ENCODE peak calls at places on chromosomes 13 and 19, in five cellular contexts. One of them, this sample, is unnamed.
A peak's percentile ranks its signal among the peaks of the same experiment; 100 is the strongest.

GRCh38 chr19:41000310-41000737 is 9.2 kb downstream of the CYP2B6 start:
- DNase-seq in Peyer's patch: peak; percentile 78
- DNase-seq in H9: no peak
- DNase-seq in heart right ventricle: no peak
- DNase-seq in CD4-positive, CD25-positive, alpha-beta regulatory T cell: no peak
- DNase-seq in this sample: no peak

GRCh38 chr13:99564389-99564788 is 63.1 kb downstream of the TM9SF2 start:
- DNase-seq in H9: no peak
- DNase-seq in Peyer's patch: no peak
- DNase-seq in CD4-positive, CD25-positive, alpha-beta regulatory T cell: no peak
- DNase-seq in heart right ventricle: no peak
- DNase-seq in this sample: no peak

GRCh38 chr13:80083516-80084085 is 257.3 kb downstream of the SPRY2 start:
- DNase-seq in heart right ventricle: no peak
- DNase-seq in H9: no peak
- DNase-seq in CD4-positive, CD25-positive, alpha-beta regulatory T cell: no peak
- DNase-seq in Peyer's patch: no peak
- DNase-seq in this sample: no peak

GRCh38 chr19:13978721-13979191 is 26.4 kb downstream of the DCAF15 start:
- DNase-seq in CD4-positive, CD25-positive, alpha-beta regulatory T cell: no peak
- DNase-seq in H9: no peak
- DNase-seq in Peyer's patch: no peak
- DNase-seq in heart right ventricle: no peak
- DNase-seq in this sample: peak; percentile 84

GRCh38 chr19:50518091-50519005 is 4.6 kb upstream of the ASPDH start:
- DNase-seq in Peyer's patch: no peak
- DNase-seq in H9: peak; percentile 69
- DNase-seq in heart right ventricle: no peak
- DNase-seq in CD4-positive, CD25-positive, alpha-beta regulatory T cell: no peak
- DNase-seq in this sample: no peak

GRCh38 chr13:88932950-88933349 is 1261.8 kb downstream of the SLITRK5 start:
- DNase-seq in heart right ventricle: no peak
- DNase-seq in CD4-positive, CD25-positive, alpha-beta regulatory T cell: no peak
- DNase-seq in H9: no peak
- DNase-seq in Peyer's patch: no peak
- DNase-seq in this sample: no peak

GRCh38 chr19:17957887-17958286 is 9.0 kb upstream of the KCNN1 start:
- DNase-seq in CD4-positive, CD25-positive, alpha-beta regulatory T cell: no peak
- DNase-seq in heart right ventricle: no peak
- DNase-seq in H9: no peak
- DNase-seq in Peyer's patch: no peak
- DNase-seq in this sample: no peak

GRCh38 chr19:52935434-52935833 is 12.2 kb upstream of the ZNF888 start:
- DNase-seq in heart right ventricle: no peak
- DNase-seq in CD4-positive, CD25-positive, alpha-beta regulatory T cell: no peak
- DNase-seq in H9: no peak
- DNase-seq in Peyer's patch: no peak
- DNase-seq in this sample: no peak

GRCh38 chr19:48351341-48351752 is 12.4 kb downstream of the TMEM143 start:
- DNase-seq in H9: peak; percentile 84
- DNase-seq in CD4-positive, CD25-positive, alpha-beta regulatory T cell: peak; percentile 59
- DNase-seq in heart right ventricle: peak; percentile 56
- DNase-seq in Peyer's patch: peak; percentile 90
- DNase-seq in this sample: peak; percentile 76

GRCh38 chr13:113406321-113407102 is 42.6 kb upstream of the GRTP1 start:
- DNase-seq in Peyer's patch: peak; percentile 26
- DNase-seq in H9: peak; percentile 22
- DNase-seq in CD4-positive, CD25-positive, alpha-beta regulatory T cell: no peak
- DNase-seq in heart right ventricle: no peak
- DNase-seq in this sample: peak; percentile 39

GRCh38 chr19:41588497-41589209 is 12.7 kb downstream of the CEACAM21 start:
- DNase-seq in Peyer's patch: no peak
- DNase-seq in H9: no peak
- DNase-seq in heart right ventricle: peak; percentile 31
- DNase-seq in CD4-positive, CD25-positive, alpha-beta regulatory T cell: no peak
- DNase-seq in this sample: no peak

GRCh38 chr13:59635591-59635990 is 528.1 kb downstream of the DIAPH3 start:
- DNase-seq in Peyer's patch: no peak
- DNase-seq in H9: no peak
- DNase-seq in heart right ventricle: no peak
- DNase-seq in CD4-positive, CD25-positive, alpha-beta regulatory T cell: no peak
- DNase-seq in this sample: no peak

GRCh38 chr19:32630338-32630737 is 44.6 kb downstream of the ANKRD27 start:
- DNase-seq in CD4-positive, CD25-positive, alpha-beta regulatory T cell: no peak
- DNase-seq in Peyer's patch: no peak
- DNase-seq in heart right ventricle: no peak
- DNase-seq in H9: peak; percentile 41
- DNase-seq in this sample: no peak

DNA sequence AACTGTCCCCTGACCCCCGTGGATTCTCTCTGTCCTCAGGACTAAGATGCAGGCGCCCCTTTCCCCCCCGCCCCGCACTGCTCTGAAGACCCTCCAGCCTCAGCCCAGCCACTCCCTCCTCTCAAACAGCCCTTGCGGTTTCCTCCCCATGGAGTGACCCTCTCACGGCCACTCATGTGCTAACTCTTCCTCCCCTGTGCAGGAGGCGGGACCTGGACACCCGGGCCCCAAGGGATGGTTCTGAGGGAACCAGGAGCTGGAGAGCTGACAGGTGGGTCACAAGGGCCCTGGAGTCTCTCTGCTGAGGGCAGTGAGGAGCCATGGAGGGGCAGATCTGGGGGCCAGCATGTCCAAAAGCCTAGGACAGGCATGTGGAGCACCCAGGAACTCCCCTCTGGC is 1.9 kb downstream of the ISOC2 start:
- DNase-seq in H9: no peak
- DNase-seq in CD4-positive, CD25-positive, alpha-beta regulatory T cell: no peak
- DNase-seq in heart right ventricle: no peak
- DNase-seq in Peyer's patch: no peak
- DNase-seq in this sample: no peak
- H3K27ac ChIP-seq in H9: no peak overlapping the region
- H3K27ac ChIP-seq in CD4-positive, CD25-positive, alpha-beta regulatory T cell: no peak overlapping the region
- H3K27ac ChIP-seq in heart right ventricle: peak overlapping the region; percentile 80
- H3K27ac ChIP-seq in Peyer's patch: peak overlapping the region; percentile 94
- H3K27ac ChIP-seq in this sample: no peak overlapping the region

GRCh38 chr19:44069415-44069814 is 2.5 kb upstream of the ZNF284 start:
- DNase-seq in heart right ventricle: no peak
- DNase-seq in H9: no peak
- DNase-seq in CD4-positive, CD25-positive, alpha-beta regulatory T cell: no peak
- DNase-seq in Peyer's patch: no peak
- DNase-seq in this sample: no peak
- H3K9me3 ChIP-seq in heart right ventricle: peaks cover 71% of the 10 kb centered on the region
- H3K9me3 ChIP-seq in H9: peaks cover 16% of the 10 kb centered on the region
- H3K9me3 ChIP-seq in CD4-positive, CD25-positive, alpha-beta regulatory T cell: peaks cover 35% of the 10 kb centered on the region
- H3K9me3 ChIP-seq in Peyer's patch: no peaks in the 10 kb centered on the region
- H3K9me3 ChIP-seq in this sample: peaks cover 19% of the 10 kb centered on the region

GRCh38 chr19:3025516-3025890 is 3.6 kb downstream of the TLE2 start:
- DNase-seq in Peyer's patch: no peak
- DNase-seq in H9: no peak
- DNase-seq in CD4-positive, CD25-positive, alpha-beta regulatory T cell: no peak
- DNase-seq in heart right ventricle: no peak
- DNase-seq in this sample: no peak
- H3K27me3 ChIP-seq in Peyer's patch: no peaks in the 10 kb centered on the region
- H3K27me3 ChIP-seq in H9: peaks cover 2% of the 10 kb centered on the region
- H3K27me3 ChIP-seq in CD4-positive, CD25-positive, alpha-beta regulatory T cell: peaks cover 5% of the 10 kb centered on the region
- H3K27me3 ChIP-seq in heart right ventricle: no peaks in the 10 kb centered on the region
- H3K27me3 ChIP-seq in this sample: no peaks in the 10 kb centered on the region

GRCh38 chr13:42836930-42837329 is 55.5 kb downstream of the FAM216B start:
- DNase-seq in CD4-positive, CD25-positive, alpha-beta regulatory T cell: no peak
- DNase-seq in H9: no peak
- DNase-seq in Peyer's patch: no peak
- DNase-seq in heart right ventricle: peak; percentile 9
- DNase-seq in this sample: no peak

GRCh38 chr13:42835012-42835411 is 53.6 kb downstream of the FAM216B start:
- DNase-seq in CD4-positive, CD25-positive, alpha-beta regulatory T cell: no peak
- DNase-seq in Peyer's patch: no peak
- DNase-seq in heart right ventricle: no peak
- DNase-seq in H9: no peak
- DNase-seq in this sample: no peak

GRCh38 chr13:42832341-42833153 is 51.2 kb downstream of the FAM216B start:
- DNase-seq in H9: no peak
- DNase-seq in CD4-positive, CD25-positive, alpha-beta regulatory T cell: no peak
- DNase-seq in heart right ventricle: peak; percentile 28
- DNase-seq in Peyer's patch: peak; percentile 58
- DNase-seq in this sample: peak; percentile 49
- H3K27ac ChIP-seq in H9: no peak overlapping the region
- H3K27ac ChIP-seq in CD4-positive, CD25-positive, alpha-beta regulatory T cell: no peak overlapping the region
- H3K27ac ChIP-seq in heart right ventricle: no peak overlapping the region
- H3K27ac ChIP-seq in Peyer's patch: no peak overlapping the region
- H3K27ac ChIP-seq in this sample: no peak overlapping the region

This sample was measured in aorta.